ENCODE peak calls at places on chromosomes 5 and 9, in six cellular contexts. N is H54, V is ovary, Z is heart left ventricle, A is HepG2, X is prostate gland. C is an unnamed sample.

GRCh38 chr9:132486706-132487350 is 76.8 kb downstream of the CFAP77 start:
- DNase-seq in N (no peak), V (no peak), Z (no peak), A (no peak), X (no peak), C (no peak)

GRCh38 chr5:113117543-113118110 is 141.0 kb downstream of the DCP2 start:
- DNase-seq in N (no peak), V (no peak), Z (no peak), A (no peak), X (no peak), C (no peak)

GRCh38 chr9:128115187-128116103 is 12.1 kb downstream of the PTGES2 start:
- DNase-seq in N (no peak), V (peak), Z (peak), A (peak), X (no peak), C (peak)

GRCh38 chr5:55159763-55160492 is at the start of gene GPX8:
- DNase-seq in N (no peak), V (peak), Z (no peak), A (peak), X (peak), C (peak)

GRCh38 chr5:170467000-170467707 is 36.7 kb upstream of the KCNIP1 start:
- DNase-seq in N (peak), V (no peak), Z (no peak), A (no peak), X (no peak), C (no peak)

GRCh38 chr9:19148170-19148569 is 20.9 kb upstream of the PLIN2 start:
- DNase-seq in N (no peak), V (peak), Z (no peak), A (no peak), X (no peak), C (no peak)

GRCh38 chr9:119907056-119907455 is 537.8 kb upstream of the BRINP1 start:
- DNase-seq in N (no peak), V (no peak), Z (no peak), A (no peak), X (no peak), C (no peak)

GRCh38 chr5:14351086-14351661 is 208.0 kb downstream of the TRIO start:
- DNase-seq in N (no peak), V (no peak), Z (no peak), A (no peak), X (no peak), C (no peak)

GRCh38 chr9:37508834-37509206 is 23.1 kb downstream of the POLR1E start:
- DNase-seq in N (no peak), V (no peak), Z (no peak), A (no peak), X (no peak), C (no peak)

GRCh38 chr9:108664309-108665255 is 191.2 kb downstream of the ACTL7B start:
- DNase-seq in N (no peak), V (no peak), Z (no peak), A (no peak), X (no peak), C (no peak)

GRCh38 chr9:38370231-38370630 is 22.3 kb upstream of the ALDH1B1 start:
- DNase-seq in N (no peak), V (no peak), Z (no peak), A (no peak), X (no peak), C (no peak)

GRCh38 chr5:121273818-121274433 is 577.8 kb upstream of the FTMT start:
- DNase-seq in N (peak), V (no peak), Z (no peak), A (peak), X (no peak), C (peak)

GRCh38 chr5:132464155-132464939 is 26.2 kb downstream of the IRF1 start:
- DNase-seq in N (no peak), V (no peak), Z (no peak), A (no peak), X (no peak), C (peak)

GRCh38 chr9:134322781-134323241 is 3.4 kb upstream of the RXRA start:
- DNase-seq in N (no peak), V (peak), Z (no peak), A (no peak), X (no peak), C (no peak)

GRCh38 chr5:174910245-174910737 is 185.9 kb downstream of the MSX2 start:
- DNase-seq in N (peak), V (peak), Z (peak), A (peak), X (peak), C (peak)

GRCh38 chr5:67156976-67157583 is 39.5 kb downstream of the CD180 start:
- DNase-seq in N (peak), V (no peak), Z (no peak), A (peak), X (no peak), C (peak)

GRCh38 chr9:135816179-135816970 is 91.0 kb downstream of the CAMSAP1 start:
- DNase-seq in N (no peak), V (no peak), Z (peak), A (no peak), X (no peak), C (no peak)

GRCh38 chr9:91700475-91700874 is 249.6 kb downstream of the ROR2 start:
- DNase-seq in N (no peak), V (no peak), Z (no peak), A (no peak), X (no peak), C (no peak)

GRCh38 chr9:76246680-76247079 is 147.5 kb downstream of the RFK start:
- DNase-seq in N (no peak), V (no peak), Z (no peak), A (no peak), X (no peak), C (no peak)

GRCh38 chr9:126275386-126276001 is 51.1 kb upstream of the MVB12B start:
- DNase-seq in N (no peak), V (no peak), Z (peak), A (no peak), X (no peak), C (no peak)

GRCh38 chr9:13395086-13395485 is 115.6 kb upstream of the MPDZ start:
- DNase-seq in N (no peak), V (no peak), Z (no peak), A (no peak), X (no peak), C (no peak)

GRCh38 chr9:114276908-114277821 is 45.7 kb upstream of the ORM1 start:
- DNase-seq in N (peak), V (peak), Z (peak), A (no peak), X (no peak), C (no peak)

GRCh38 chr9:93190656-93191353 is 6.9 kb downstream of the WNK2 start:
- DNase-seq in N (no peak), V (no peak), Z (no peak), A (no peak), X (no peak), C (no peak)

GRCh38 chr5:84549054-84549453 is 164.4 kb upstream of the EDIL3 start:
- DNase-seq in N (no peak), V (no peak), Z (no peak), A (no peak), X (no peak), C (no peak)

GRCh38 chr5:172429201-172429940 is 25.0 kb downstream of the SH3PXD2B start:
- DNase-seq in N (no peak), V (peak), Z (no peak), A (no peak), X (no peak), C (no peak)

GRCh38 chr5:135557034-135557838 is 21.5 kb upstream of the NEUROG1 start:
- DNase-seq in N (no peak), V (no peak), Z (no peak), A (no peak), X (no peak), C (no peak)

GRCh38 chr9:115264333-115264732 is 146.4 kb upstream of the TNC start:
- DNase-seq in N (no peak), V (no peak), Z (no peak), A (no peak), X (no peak), C (no peak)

GRCh38 chr9:132369421-132369820 is 14.6 kb upstream of the SETX start:
- DNase-seq in N (no peak), V (no peak), Z (no peak), A (no peak), X (no peak), C (no peak)

GRCh38 chr9:88753691-88754367 is 218.9 kb downstream of the NXNL2 start:
- DNase-seq in N (no peak), V (no peak), Z (peak), A (no peak), X (no peak), C (no peak)

GRCh38 chr9:33329117-33329563 is 38.8 kb downstream of the NFX1 start:
- DNase-seq in N (peak), V (no peak), Z (peak), A (no peak), X (peak), C (no peak)

GRCh38 chr9:70921126-70921525 is 200.3 kb downstream of the TRPM3 start:
- DNase-seq in N (peak), V (no peak), Z (no peak), A (no peak), X (no peak), C (no peak)

GRCh38 chr5:74669824-74670223 is 15.2 kb upstream of the HEXB start:
- DNase-seq in N (no peak), V (no peak), Z (no peak), A (no peak), X (no peak), C (no peak)

GRCh38 chr9:98559568-98559967 is 149.2 kb downstream of the GABBR2 start:
- DNase-seq in N (no peak), V (no peak), Z (no peak), A (no peak), X (no peak), C (no peak)

GRCh38 chr9:116027096-116027495 is 126.5 kb upstream of the PAPPA start:
- DNase-seq in N (peak), V (no peak), Z (no peak), A (no peak), X (no peak), C (no peak)

GRCh38 chr5:142777108-142777507 is 6.9 kb downstream of the ARHGAP26 start:
- DNase-seq in N (no peak), V (no peak), Z (no peak), A (no peak), X (no peak), C (no peak)

GRCh38 chr9:110241491-110242321 is 14.6 kb downstream of the TXN start:
- DNase-seq in N (no peak), V (no peak), Z (no peak), A (no peak), X (no peak), C (no peak)

GRCh38 chr5:179430256-179431175 is 85.3 kb upstream of the ADAMTS2 start:
- DNase-seq in N (no peak), V (no peak), Z (no peak), A (no peak), X (no peak), C (no peak)

GRCh38 chr5:149962040-149962439 is 1.5 kb downstream of the SLC26A2 start:
- DNase-seq in N (no peak), V (no peak), Z (no peak), A (peak), X (no peak), C (peak)

GRCh38 chr5:149962601-149963300 is 2.2 kb downstream of the SLC26A2 start:
- DNase-seq in N (no peak), V (no peak), Z (no peak), A (no peak), X (no peak), C (no peak)

GRCh38 chr5:149961186-149961685 is 678 bp downstream of the SLC26A2 start:
- DNase-seq in N (no peak), V (no peak), Z (no peak), A (no peak), X (no peak), C (no peak)

GRCh38 chr5:149959406-149960236 is 937 bp upstream of the SLC26A2 start:
- DNase-seq in N (no peak), V (no peak), Z (no peak), A (no peak), X (no peak), C (peak)

GRCh38 chr5:149960272-149961185 is at the start of gene SLC26A2:
- DNase-seq in N (peak), V (peak), Z (peak), A (peak), X (peak), C (peak)
- TF ChIP-seq POLR2A in N (peak), V (peak), Z (no peak), A (peak), X (peak), C (peak)

GRCh38 chr5:34682926-34683623 is 26.9 kb downstream of the RAI14 start:
- DNase-seq in N (no peak), V (no peak), Z (no peak), A (peak), X (no peak), C (no peak)

GRCh38 chr5:34684281-34684979 is 28.3 kb downstream of the RAI14 start:
- DNase-seq in N (no peak), V (no peak), Z (no peak), A (peak), X (no peak), C (peak)

GRCh38 chr5:34677428-34677827 is 21.3 kb downstream of the RAI14 start:
- DNase-seq in N (no peak), V (no peak), Z (no peak), A (no peak), X (no peak), C (no peak)

GRCh38 chr5:34684980-34685352 is 28.8 kb downstream of the RAI14 start:
- DNase-seq in N (no peak), V (no peak), Z (no peak), A (no peak), X (no peak), C (no peak)

GRCh38 chr5:34680896-34681295 is 24.8 kb downstream of the RAI14 start:
- DNase-seq in N (no peak), V (no peak), Z (no peak), A (no peak), X (no peak), C (no peak)
- TF ChIP-seq POLR2A in N (no peak), V (no peak), Z (no peak), A (no peak), X (no peak), C (no peak)

DNA sequence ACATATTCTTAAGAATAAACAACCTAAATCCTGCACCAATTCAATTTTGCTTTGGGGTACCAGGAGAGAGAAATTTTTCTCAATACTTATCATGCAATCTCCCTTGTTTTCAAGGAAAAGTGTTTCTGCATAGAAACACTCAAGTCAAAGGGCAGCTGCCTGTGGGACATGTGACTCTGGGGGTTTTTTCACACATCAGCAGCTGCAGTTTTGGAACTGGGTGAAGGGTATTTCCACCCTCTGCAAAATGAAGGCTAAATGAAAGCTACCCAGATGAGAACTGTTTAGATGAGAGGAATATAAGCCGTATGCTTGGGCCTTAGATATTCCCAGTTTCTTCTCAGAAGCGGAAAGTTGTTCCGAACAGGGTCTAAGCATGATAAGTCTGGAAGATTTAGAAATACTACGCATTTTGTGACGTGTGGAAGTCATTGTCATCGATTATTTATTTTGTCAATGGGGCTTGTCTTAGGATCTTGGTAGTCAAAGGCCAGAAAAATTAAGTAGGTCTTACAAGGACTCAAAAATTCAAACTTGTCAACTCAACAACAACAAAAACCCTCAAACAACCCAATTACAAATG is 64.3 kb upstream of the BOD1 start:
- DNase-seq in N (no peak), V (no peak), Z (no peak), A (no peak), X (no peak), C (no peak)
- TF ChIP-seq POLR2A in N (no peak), V (no peak), Z (no peak), A (no peak), X (no peak), C (no peak)

GRCh38 chr5:1184163-1184470 is 17.3 kb upstream of the SLC6A19 start:
- DNase-seq in N (no peak), V (no peak), Z (no peak), A (no peak), X (no peak), C (no peak)

GRCh38 chr5:1181451-1182359 is 19.7 kb upstream of the SLC6A19 start:
- DNase-seq in N (no peak), V (no peak), Z (no peak), A (peak), X (no peak), C (no peak)

GRCh38 chr5:1183424-1184162 is 17.8 kb upstream of the SLC6A19 start:
- DNase-seq in N (no peak), V (no peak), Z (no peak), A (no peak), X (no peak), C (no peak)

GRCh38 chr5:1182360-1182632 is 19.1 kb upstream of the SLC6A19 start:
- DNase-seq in N (no peak), V (no peak), Z (no peak), A (no peak), X (no peak), C (no peak)

GRCh38 chr5:1182633-1183423 is 18.6 kb upstream of the SLC6A19 start:
- DNase-seq in N (no peak), V (no peak), Z (no peak), A (peak), X (no peak), C (no peak)
- TF ChIP-seq POLR2A in N (no peak), V (no peak), Z (no peak), A (no peak), X (no peak), C (no peak)

DNA sequence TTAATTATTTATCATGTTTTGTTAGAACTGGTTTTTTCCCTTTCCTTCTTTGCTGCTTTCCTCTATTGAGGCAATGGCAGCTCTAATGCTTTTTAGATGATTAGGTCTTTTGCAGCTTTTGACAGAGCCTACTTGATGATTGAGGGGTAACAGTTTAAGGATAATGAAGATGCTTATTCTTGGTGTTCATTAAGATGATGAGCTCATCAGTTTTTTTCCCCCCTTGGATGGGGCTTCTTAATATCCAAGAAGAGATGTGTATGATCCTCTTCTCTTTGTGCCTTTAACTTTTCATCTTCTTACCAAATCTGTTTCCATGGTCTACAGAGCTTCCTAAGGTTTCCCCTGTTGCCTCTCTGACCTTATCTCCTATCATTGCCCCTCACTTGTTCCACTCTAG is 15.8 kb downstream of the RBM27 start:
- DNase-seq in N (no peak), V (no peak), Z (no peak), A (no peak), X (no peak), C (no peak)
- TF ChIP-seq POLR2A in N (no peak), V (no peak), Z (no peak), A (no peak), X (no peak), C (no peak)

GRCh38 chr9:112332977-112333638 is at the start of gene PTBP3:
- DNase-seq in N (peak), V (peak), Z (peak), A (peak), X (peak), C (peak)

GRCh38 chr9:112334319-112334828 is 955 bp upstream of the PTBP3 start:
- DNase-seq in N (no peak), V (peak), Z (no peak), A (peak), X (peak), C (peak)

GRCh38 chr9:112332674-112332976 is 794 bp downstream of the PTBP3 start:
- DNase-seq in N (no peak), V (no peak), Z (no peak), A (no peak), X (no peak), C (no peak)

GRCh38 chr9:112332272-112332671 is 1.1 kb downstream of the PTBP3 start:
- DNase-seq in N (no peak), V (no peak), Z (no peak), A (no peak), X (no peak), C (peak)

GRCh38 chr9:112333639-112334318 is 360 bp upstream of the PTBP3 start:
- DNase-seq in N (peak), V (peak), Z (peak), A (peak), X (peak), C (peak)
- TF ChIP-seq POLR2A in N (no peak), V (no peak), Z (no peak), A (peak), X (no peak), C (no peak)

DNA sequence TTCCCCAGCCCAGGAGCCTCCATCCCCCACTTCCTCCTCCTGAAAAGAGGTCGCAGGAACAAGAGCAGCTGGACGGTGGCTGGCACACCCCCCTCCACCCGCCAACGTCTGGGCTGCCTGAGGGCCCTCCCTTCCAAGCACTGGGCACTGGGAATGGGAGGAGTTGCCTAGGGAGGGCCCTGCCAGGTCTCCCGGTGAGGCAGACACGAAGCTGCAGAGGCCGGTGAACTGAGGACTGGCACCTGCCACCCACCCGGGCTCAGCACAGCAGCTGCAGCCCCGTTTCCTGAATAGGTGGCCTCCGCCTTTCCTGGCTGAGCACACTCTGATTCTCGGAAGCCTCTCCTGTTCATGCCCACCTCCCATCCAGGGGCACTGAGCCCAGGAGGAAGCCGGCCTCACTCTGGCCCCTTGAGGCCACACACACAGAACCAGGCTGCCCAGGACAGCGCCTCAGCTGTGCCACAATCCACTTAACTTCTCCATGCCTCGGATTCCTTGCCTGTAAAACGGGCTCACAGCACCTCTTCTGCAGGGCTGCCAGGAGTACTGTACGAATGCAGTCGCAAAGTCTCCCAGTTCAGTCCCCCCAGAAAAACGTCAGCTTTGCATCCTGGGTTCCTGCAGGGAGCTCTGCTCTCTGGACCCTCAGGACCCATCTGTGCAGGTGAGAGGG is 1.3 kb downstream of the NPDC1 start:
- DNase-seq in N (peak), V (no peak), Z (no peak), A (no peak), X (no peak), C (no peak)
- TF ChIP-seq POLR2A in N (no peak), V (no peak), Z (no peak), A (no peak), X (peak), C (no peak)